ENCODE peak calls at places on chromosomes 13 and 19, in seven cellular contexts. One of them, this sample, is unnamed. For H3K9me3 and H3K4me1, the result is how much of the 10 kb centered on the place peaks cover.

GRCh38 chr13:44267966-44268365 is 105.7 kb upstream of the SERP2 start:
- DNase-seq in cardiac muscle cell: peak
- DNase-seq in small intestine: no peak
- DNase-seq in left ventricle myocardium inferior: no peak
- DNase-seq in neural progenitor cell: no peak
- DNase-seq in body of pancreas: no peak
- DNase-seq in fibroblast of lung: peak
- DNase-seq in this sample: no peak

GRCh38 chr13:50757021-50757420 is 86.5 kb downstream of the DLEU7 start:
- DNase-seq in fibroblast of lung: no peak
- DNase-seq in small intestine: no peak
- DNase-seq in left ventricle myocardium inferior: no peak
- DNase-seq in body of pancreas: no peak
- DNase-seq in neural progenitor cell: no peak
- DNase-seq in cardiac muscle cell: no peak
- DNase-seq in this sample: no peak

GRCh38 chr19:15529774-15530372 is 21.5 kb downstream of the CYP4F22 start:
- DNase-seq in cardiac muscle cell: peak
- DNase-seq in small intestine: no peak
- DNase-seq in left ventricle myocardium inferior: no peak
- DNase-seq in body of pancreas: no peak
- DNase-seq in neural progenitor cell: no peak
- DNase-seq in fibroblast of lung: no peak
- DNase-seq in this sample: no peak

GRCh38 chr19:46413262-46414031 is at the start of gene CCDC8:
- DNase-seq in small intestine: no peak
- DNase-seq in neural progenitor cell: peak
- DNase-seq in body of pancreas: peak
- DNase-seq in fibroblast of lung: peak
- DNase-seq in cardiac muscle cell: peak
- DNase-seq in left ventricle myocardium inferior: peak
- DNase-seq in this sample: peak

GRCh38 chr19:8224394-8225145 is 15.4 kb downstream of the CERS4 start:
- DNase-seq in small intestine: no peak
- DNase-seq in cardiac muscle cell: peak
- DNase-seq in fibroblast of lung: no peak
- DNase-seq in neural progenitor cell: no peak
- DNase-seq in left ventricle myocardium inferior: peak
- DNase-seq in body of pancreas: no peak
- DNase-seq in this sample: peak

GRCh38 chr13:37608750-37609339 is 10.3 kb upstream of the POSTN start:
- DNase-seq in cardiac muscle cell: no peak
- DNase-seq in body of pancreas: no peak
- DNase-seq in small intestine: no peak
- DNase-seq in neural progenitor cell: no peak
- DNase-seq in fibroblast of lung: no peak
- DNase-seq in left ventricle myocardium inferior: no peak
- DNase-seq in this sample: no peak

GRCh38 chr13:68727788-68728187 is 1379.8 kb upstream of the ATXN8OS start:
- DNase-seq in left ventricle myocardium inferior: no peak
- DNase-seq in cardiac muscle cell: no peak
- DNase-seq in body of pancreas: no peak
- DNase-seq in fibroblast of lung: no peak
- DNase-seq in small intestine: no peak
- DNase-seq in neural progenitor cell: no peak
- DNase-seq in this sample: no peak

GRCh38 chr19:44615529-44616247 is 2.3 kb downstream of the IGSF23 start:
- DNase-seq in left ventricle myocardium inferior: no peak
- DNase-seq in cardiac muscle cell: no peak
- DNase-seq in body of pancreas: no peak
- DNase-seq in fibroblast of lung: no peak
- DNase-seq in small intestine: peak
- DNase-seq in neural progenitor cell: no peak
- DNase-seq in this sample: no peak

GRCh38 chr19:55809381-55810058 is 22.3 kb downstream of the NLRP11 start:
- DNase-seq in fibroblast of lung: peak
- DNase-seq in body of pancreas: peak
- DNase-seq in neural progenitor cell: peak
- DNase-seq in cardiac muscle cell: peak
- DNase-seq in left ventricle myocardium inferior: peak
- DNase-seq in small intestine: peak
- DNase-seq in this sample: peak

GRCh38 chr13:86986448-86986847 is 684.7 kb upstream of the SLITRK5 start:
- DNase-seq in body of pancreas: no peak
- DNase-seq in left ventricle myocardium inferior: no peak
- DNase-seq in neural progenitor cell: peak
- DNase-seq in fibroblast of lung: peak
- DNase-seq in cardiac muscle cell: no peak
- DNase-seq in small intestine: peak
- DNase-seq in this sample: no peak

GRCh38 chr19:45423589-45424190 is at the start of gene ERCC1:
- DNase-seq in fibroblast of lung: peak
- DNase-seq in left ventricle myocardium inferior: peak
- DNase-seq in body of pancreas: peak
- DNase-seq in cardiac muscle cell: peak
- DNase-seq in neural progenitor cell: peak
- DNase-seq in small intestine: peak
- DNase-seq in this sample: peak

GRCh38 chr13:79621449-79621848 is 140.5 kb downstream of the NDFIP2 start:
- DNase-seq in body of pancreas: no peak
- DNase-seq in neural progenitor cell: no peak
- DNase-seq in left ventricle myocardium inferior: no peak
- DNase-seq in cardiac muscle cell: no peak
- DNase-seq in fibroblast of lung: no peak
- DNase-seq in small intestine: no peak
- DNase-seq in this sample: no peak

GRCh38 chr13:100734194-100734720 is 59.7 kb upstream of the TMTC4 start:
- DNase-seq in neural progenitor cell: no peak
- DNase-seq in body of pancreas: no peak
- DNase-seq in fibroblast of lung: no peak
- DNase-seq in small intestine: no peak
- DNase-seq in cardiac muscle cell: no peak
- DNase-seq in left ventricle myocardium inferior: no peak
- DNase-seq in this sample: no peak

GRCh38 chr13:58712191-58712590 is 1080.6 kb downstream of the PCDH17 start:
- DNase-seq in cardiac muscle cell: no peak
- DNase-seq in left ventricle myocardium inferior: no peak
- DNase-seq in small intestine: no peak
- DNase-seq in neural progenitor cell: peak
- DNase-seq in fibroblast of lung: peak
- DNase-seq in body of pancreas: no peak
- DNase-seq in this sample: no peak

GRCh38 chr13:28718186-28718537 is 608 bp downstream of the SLC46A3 start:
- DNase-seq in fibroblast of lung: peak
- DNase-seq in neural progenitor cell: no peak
- DNase-seq in left ventricle myocardium inferior: no peak
- DNase-seq in cardiac muscle cell: peak
- DNase-seq in small intestine: peak
- DNase-seq in body of pancreas: no peak
- DNase-seq in this sample: no peak

GRCh38 chr13:28718538-28719226 is at the start of gene SLC46A3:
- DNase-seq in left ventricle myocardium inferior: peak
- DNase-seq in body of pancreas: peak
- DNase-seq in cardiac muscle cell: peak
- DNase-seq in neural progenitor cell: peak
- DNase-seq in small intestine: peak
- DNase-seq in fibroblast of lung: peak
- DNase-seq in this sample: peak

GRCh38 chr13:28714651-28715050 is 4.1 kb downstream of the SLC46A3 start:
- DNase-seq in cardiac muscle cell: no peak
- DNase-seq in small intestine: no peak
- DNase-seq in fibroblast of lung: no peak
- DNase-seq in neural progenitor cell: no peak
- DNase-seq in left ventricle myocardium inferior: no peak
- DNase-seq in body of pancreas: no peak
- DNase-seq in this sample: no peak

GRCh38 chr13:28717170-28717569 is 1.6 kb downstream of the SLC46A3 start:
- DNase-seq in fibroblast of lung: no peak
- DNase-seq in neural progenitor cell: no peak
- DNase-seq in left ventricle myocardium inferior: no peak
- DNase-seq in body of pancreas: no peak
- DNase-seq in cardiac muscle cell: no peak
- DNase-seq in small intestine: no peak
- DNase-seq in this sample: no peak

DNA sequence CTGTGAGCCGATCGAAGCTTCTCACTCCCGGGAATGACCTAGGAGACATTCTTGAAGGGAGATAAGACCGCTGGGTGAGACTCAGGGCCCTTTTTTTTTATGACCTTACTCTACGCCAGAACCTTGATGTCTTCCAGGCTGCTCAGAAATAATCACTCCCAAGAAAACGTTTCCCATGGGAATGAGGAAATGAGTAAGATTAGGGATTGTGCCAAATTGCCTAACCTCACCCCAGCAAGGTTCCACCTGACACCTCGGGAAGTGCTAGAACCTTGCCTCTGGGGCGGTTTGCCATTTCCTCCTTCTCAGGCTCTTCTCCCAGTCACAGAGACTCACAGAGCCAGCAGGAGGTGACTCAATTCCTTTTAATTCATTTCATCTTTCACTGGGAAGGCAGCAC is 2.3 kb downstream of the SLC46A3 start:
- DNase-seq in body of pancreas: peak
- DNase-seq in cardiac muscle cell: peak
- DNase-seq in small intestine: peak
- DNase-seq in neural progenitor cell: no peak
- DNase-seq in fibroblast of lung: peak
- DNase-seq in left ventricle myocardium inferior: peak
- DNase-seq in this sample: no peak
- H3K4me3 ChIP-seq in body of pancreas: no peak
- H3K4me3 ChIP-seq in cardiac muscle cell: no peak
- H3K4me3 ChIP-seq in small intestine: peak
- H3K4me3 ChIP-seq in neural progenitor cell: no peak
- H3K4me3 ChIP-seq in fibroblast of lung: no peak
- H3K4me3 ChIP-seq in left ventricle myocardium inferior: peak
- H3K4me3 ChIP-seq in this sample: no peak

DNA sequence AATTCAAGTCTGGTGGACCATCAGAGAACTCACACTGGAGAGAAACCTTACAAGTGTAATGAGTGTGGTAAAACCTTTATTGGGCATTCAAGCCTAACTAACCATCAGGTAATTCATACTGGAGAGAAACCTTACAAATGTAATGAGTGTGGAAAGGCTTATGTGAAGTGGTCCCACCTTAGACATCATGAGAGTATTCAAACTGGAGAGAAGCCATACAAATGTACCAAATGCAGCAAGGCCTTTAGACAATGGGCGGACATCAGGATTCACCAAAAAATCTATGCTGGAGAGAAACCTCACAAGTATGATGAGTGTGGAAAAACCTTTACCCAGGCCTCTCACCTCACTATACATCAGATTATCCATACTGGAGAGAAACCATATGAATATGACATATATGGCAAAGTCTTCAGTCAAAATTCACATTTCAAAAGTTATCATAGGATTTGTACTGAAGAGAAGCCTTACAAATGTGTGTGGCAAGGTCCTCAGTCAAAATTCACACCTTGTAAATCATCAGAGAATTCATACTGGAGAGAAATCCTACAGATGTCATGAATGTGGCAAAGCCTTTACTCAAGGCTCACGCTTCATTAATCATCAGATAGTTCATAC is 19.7 kb upstream of the ZNF665 start:
- DNase-seq in small intestine: no peak
- DNase-seq in body of pancreas: no peak
- DNase-seq in neural progenitor cell: no peak
- DNase-seq in fibroblast of lung: no peak
- DNase-seq in cardiac muscle cell: no peak
- DNase-seq in left ventricle myocardium inferior: no peak
- DNase-seq in this sample: no peak
- H3K9me3 ChIP-seq in small intestine: under half
- H3K9me3 ChIP-seq in body of pancreas: under half
- H3K9me3 ChIP-seq in neural progenitor cell: under half
- H3K9me3 ChIP-seq in fibroblast of lung: under half
- H3K9me3 ChIP-seq in cardiac muscle cell: under half
- H3K9me3 ChIP-seq in left ventricle myocardium inferior: half or more
- H3K9me3 ChIP-seq in this sample: half or more

DNA sequence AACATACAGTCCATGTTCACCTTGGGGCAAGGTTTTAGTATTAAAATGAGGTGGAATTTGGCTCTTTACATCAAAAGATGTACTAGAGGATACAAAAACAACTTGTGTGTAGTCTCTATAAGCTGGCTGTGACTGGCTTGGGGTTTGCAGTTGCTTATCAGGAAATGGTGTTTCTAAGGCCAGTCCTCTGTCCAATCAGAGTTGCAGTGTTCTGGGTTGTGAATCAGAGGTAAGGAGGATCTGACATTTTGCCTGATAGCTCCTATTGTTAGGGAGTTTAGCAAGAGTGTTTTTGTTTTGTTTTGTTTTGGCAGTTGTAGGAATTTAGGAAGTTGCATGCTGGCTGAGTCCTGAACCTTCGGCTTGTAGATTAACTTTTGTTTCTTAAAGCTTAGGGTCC is 20.1 kb upstream of the ESD start:
- DNase-seq in left ventricle myocardium inferior: no peak
- DNase-seq in fibroblast of lung: no peak
- DNase-seq in small intestine: no peak
- DNase-seq in cardiac muscle cell: peak
- DNase-seq in neural progenitor cell: peak
- DNase-seq in body of pancreas: no peak
- DNase-seq in this sample: no peak
- H3K4me1 ChIP-seq in left ventricle myocardium inferior: under half
- H3K4me1 ChIP-seq in fibroblast of lung: under half
- H3K4me1 ChIP-seq in small intestine: under half
- H3K4me1 ChIP-seq in cardiac muscle cell: under half
- H3K4me1 ChIP-seq in neural progenitor cell: under half
- H3K4me1 ChIP-seq in body of pancreas: under half
- H3K4me1 ChIP-seq in this sample: under half

GRCh38 chr19:12840091-12841079 is 2.1 kb downstream of the MAST1 start:
- DNase-seq in fibroblast of lung: peak
- DNase-seq in body of pancreas: peak
- DNase-seq in left ventricle myocardium inferior: peak
- DNase-seq in cardiac muscle cell: peak
- DNase-seq in small intestine: peak
- DNase-seq in neural progenitor cell: peak
- DNase-seq in this sample: peak

GRCh38 chr19:12842511-12842910 is 4.2 kb downstream of the MAST1 start:
- DNase-seq in cardiac muscle cell: no peak
- DNase-seq in neural progenitor cell: no peak
- DNase-seq in fibroblast of lung: no peak
- DNase-seq in small intestine: no peak
- DNase-seq in body of pancreas: no peak
- DNase-seq in left ventricle myocardium inferior: no peak
- DNase-seq in this sample: no peak

GRCh38 chr19:12843328-12843727 is 5.0 kb downstream of the MAST1 start:
- DNase-seq in body of pancreas: no peak
- DNase-seq in left ventricle myocardium inferior: no peak
- DNase-seq in cardiac muscle cell: no peak
- DNase-seq in neural progenitor cell: no peak
- DNase-seq in fibroblast of lung: no peak
- DNase-seq in small intestine: no peak
- DNase-seq in this sample: peak

GRCh38 chr19:12838893-12839656 is 760 bp downstream of the MAST1 start:
- DNase-seq in neural progenitor cell: peak
- DNase-seq in body of pancreas: no peak
- DNase-seq in small intestine: no peak
- DNase-seq in cardiac muscle cell: no peak
- DNase-seq in fibroblast of lung: no peak
- DNase-seq in left ventricle myocardium inferior: no peak
- DNase-seq in this sample: peak

DNA sequence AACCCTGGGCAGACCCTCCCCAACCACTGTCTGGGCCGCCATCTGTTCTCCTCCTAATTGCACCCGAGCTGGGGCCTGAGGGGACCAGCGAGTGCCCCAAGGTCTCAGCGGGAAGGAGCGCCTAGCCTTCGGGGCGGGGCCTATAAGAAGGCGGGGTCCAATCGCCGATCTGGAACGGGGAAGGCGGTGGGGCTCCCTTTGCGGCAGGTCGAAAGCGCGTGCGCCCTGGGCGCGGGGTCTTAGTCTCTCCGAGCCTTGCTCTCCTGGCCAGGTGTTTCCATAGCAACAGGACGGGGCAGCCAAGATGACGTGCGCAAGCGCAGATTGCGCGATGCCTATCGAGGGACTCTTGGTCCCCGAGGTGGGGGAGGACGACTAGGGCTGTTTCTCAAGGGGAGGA is 2.8 kb downstream of the MAST1 start:
- DNase-seq in small intestine: no peak
- DNase-seq in body of pancreas: peak
- DNase-seq in left ventricle myocardium inferior: no peak
- DNase-seq in fibroblast of lung: no peak
- DNase-seq in neural progenitor cell: peak
- DNase-seq in cardiac muscle cell: peak
- DNase-seq in this sample: no peak
- H3K4me3 ChIP-seq in small intestine: no peak
- H3K4me3 ChIP-seq in body of pancreas: no peak
- H3K4me3 ChIP-seq in left ventricle myocardium inferior: peak
- H3K4me3 ChIP-seq in fibroblast of lung: peak
- H3K4me3 ChIP-seq in neural progenitor cell: peak
- H3K4me3 ChIP-seq in cardiac muscle cell: peak
- H3K4me3 ChIP-seq in this sample: peak

This sample was measured in psoas muscle.